ENCODE peak calls at places on chromosomes 3 and 15, in five cellular contexts. One of them, this sample, is unnamed.

GRCh38 chr15:25054329-25054728 is 99.5 kb downstream of the SNRPN start:
- DNase-seq in endodermal cell: peak; percentile 35
- DNase-seq in CD8-positive, alpha-beta memory T cell: no peak
- DNase-seq in tibial artery: no peak
- DNase-seq in IMR-90: no peak
- DNase-seq in this sample: no peak

GRCh38 chr15:47364671-47365141 is 352.6 kb upstream of the SEMA6D start:
- DNase-seq in endodermal cell: no peak
- DNase-seq in CD8-positive, alpha-beta memory T cell: no peak
- DNase-seq in tibial artery: no peak
- DNase-seq in IMR-90: no peak
- DNase-seq in this sample: no peak

GRCh38 chr3:38515367-38515766 is 19.2 kb downstream of the EXOG start:
- DNase-seq in endodermal cell: no peak
- DNase-seq in CD8-positive, alpha-beta memory T cell: no peak
- DNase-seq in tibial artery: no peak
- DNase-seq in IMR-90: no peak
- DNase-seq in this sample: no peak

GRCh38 chr15:95988574-95988887 is 342.0 kb upstream of the NR2F2 start:
- DNase-seq in endodermal cell: no peak
- DNase-seq in CD8-positive, alpha-beta memory T cell: no peak
- DNase-seq in tibial artery: no peak
- DNase-seq in IMR-90: peak; percentile 50
- DNase-seq in this sample: no peak

GRCh38 chr3:177778633-177779032 is 581.4 kb upstream of the TBL1XR1 start:
- DNase-seq in endodermal cell: no peak
- DNase-seq in CD8-positive, alpha-beta memory T cell: no peak
- DNase-seq in tibial artery: no peak
- DNase-seq in IMR-90: no peak
- DNase-seq in this sample: no peak

GRCh38 chr3:58260733-58261132 is 23.1 kb downstream of the ABHD6 start:
- DNase-seq in endodermal cell: no peak
- DNase-seq in CD8-positive, alpha-beta memory T cell: no peak
- DNase-seq in tibial artery: no peak
- DNase-seq in IMR-90: peak; percentile 64
- DNase-seq in this sample: no peak

GRCh38 chr3:70095260-70095659 is 95.7 kb downstream of the SAMMSON start:
- DNase-seq in endodermal cell: no peak
- DNase-seq in CD8-positive, alpha-beta memory T cell: no peak
- DNase-seq in tibial artery: no peak
- DNase-seq in IMR-90: no peak
- DNase-seq in this sample: no peak

GRCh38 chr3:197393711-197394110 is 95.3 kb upstream of the DLG1 start:
- DNase-seq in endodermal cell: no peak
- DNase-seq in CD8-positive, alpha-beta memory T cell: no peak
- DNase-seq in tibial artery: no peak
- DNase-seq in IMR-90: no peak
- DNase-seq in this sample: peak; percentile 55

GRCh38 chr3:58577269-58577821 is at the start of gene FAM107A:
- DNase-seq in endodermal cell: peak; percentile 85
- DNase-seq in CD8-positive, alpha-beta memory T cell: no peak
- DNase-seq in tibial artery: peak; percentile 62
- DNase-seq in IMR-90: peak; percentile 49
- DNase-seq in this sample: peak; percentile 88

GRCh38 chr3:37511357-37511970 is 337.1 kb upstream of the LRRFIP2 start:
- DNase-seq in endodermal cell: no peak
- DNase-seq in CD8-positive, alpha-beta memory T cell: no peak
- DNase-seq in tibial artery: peak; percentile 64
- DNase-seq in IMR-90: no peak
- DNase-seq in this sample: peak; percentile 66

GRCh38 chr15:63243776-63244175 is 33.6 kb upstream of the APH1B start:
- DNase-seq in endodermal cell: no peak
- DNase-seq in CD8-positive, alpha-beta memory T cell: no peak
- DNase-seq in tibial artery: no peak
- DNase-seq in IMR-90: no peak
- DNase-seq in this sample: no peak

GRCh38 chr15:91956026-91956723 is 102.7 kb downstream of the SLCO3A1 start:
- DNase-seq in endodermal cell: peak; percentile 72
- DNase-seq in CD8-positive, alpha-beta memory T cell: no peak
- DNase-seq in tibial artery: peak; percentile 31
- DNase-seq in IMR-90: peak; percentile 35
- DNase-seq in this sample: no peak

GRCh38 chr3:151580592-151580991 is 119.7 kb upstream of the IGSF10 start:
- DNase-seq in endodermal cell: no peak
- DNase-seq in CD8-positive, alpha-beta memory T cell: no peak
- DNase-seq in tibial artery: no peak
- DNase-seq in IMR-90: peak; percentile 73
- DNase-seq in this sample: no peak

GRCh38 chr3:123773681-123774431 is 110.3 kb downstream of the MYLK start:
- DNase-seq in endodermal cell: no peak
- DNase-seq in CD8-positive, alpha-beta memory T cell: no peak
- DNase-seq in tibial artery: peak; percentile 53
- DNase-seq in IMR-90: peak; percentile 66
- DNase-seq in this sample: no peak

GRCh38 chr3:63523100-63523499 is 129.4 kb upstream of the SNTN start:
- DNase-seq in endodermal cell: peak; percentile 73
- DNase-seq in CD8-positive, alpha-beta memory T cell: no peak
- DNase-seq in tibial artery: no peak
- DNase-seq in IMR-90: no peak
- DNase-seq in this sample: no peak

GRCh38 chr3:72664171-72664570 is 184.1 kb downstream of the SHQ1 start:
- DNase-seq in endodermal cell: no peak
- DNase-seq in CD8-positive, alpha-beta memory T cell: no peak
- DNase-seq in tibial artery: no peak
- DNase-seq in IMR-90: no peak
- DNase-seq in this sample: no peak

GRCh38 chr3:175149675-175150074 is 290.5 kb downstream of the NAALADL2 start:
- DNase-seq in endodermal cell: no peak
- DNase-seq in CD8-positive, alpha-beta memory T cell: no peak
- DNase-seq in tibial artery: peak; percentile 19
- DNase-seq in IMR-90: peak; percentile 5
- DNase-seq in this sample: no peak

GRCh38 chr3:197082871-197083270 is 53.3 kb upstream of the MELTF start:
- DNase-seq in endodermal cell: no peak
- DNase-seq in CD8-positive, alpha-beta memory T cell: no peak
- DNase-seq in tibial artery: no peak
- DNase-seq in IMR-90: peak; percentile 63
- DNase-seq in this sample: no peak

GRCh38 chr3:195893121-195893449 is 15.3 kb downstream of the TNK2 start:
- DNase-seq in endodermal cell: no peak
- DNase-seq in CD8-positive, alpha-beta memory T cell: no peak
- DNase-seq in tibial artery: peak; percentile 44
- DNase-seq in IMR-90: no peak
- DNase-seq in this sample: no peak

GRCh38 chr15:35514759-35515158 is 31.2 kb downstream of the DPH6 start:
- DNase-seq in endodermal cell: no peak
- DNase-seq in CD8-positive, alpha-beta memory T cell: no peak
- DNase-seq in tibial artery: no peak
- DNase-seq in IMR-90: peak; percentile 33
- DNase-seq in this sample: no peak

GRCh38 chr3:42190701-42191442 is 75.1 kb downstream of the CCK start:
- DNase-seq in endodermal cell: peak; percentile 93
- DNase-seq in CD8-positive, alpha-beta memory T cell: peak; percentile 57
- DNase-seq in tibial artery: peak; percentile 65
- DNase-seq in IMR-90: peak; percentile 52
- DNase-seq in this sample: peak; percentile 79

GRCh38 chr15:62403164-62403809 is 238.2 kb upstream of the C2CD4B start:
- DNase-seq in endodermal cell: no peak
- DNase-seq in CD8-positive, alpha-beta memory T cell: no peak
- DNase-seq in tibial artery: no peak
- DNase-seq in IMR-90: peak; percentile 74
- DNase-seq in this sample: no peak

GRCh38 chr3:52085883-52086282 is 29.5 kb upstream of the DUSP7 start:
- DNase-seq in endodermal cell: no peak
- DNase-seq in CD8-positive, alpha-beta memory T cell: peak; percentile 14
- DNase-seq in tibial artery: no peak
- DNase-seq in IMR-90: no peak
- DNase-seq in this sample: no peak

GRCh38 chr3:137199678-137200077 is 241.9 kb downstream of the IL20RB start:
- DNase-seq in endodermal cell: no peak
- DNase-seq in CD8-positive, alpha-beta memory T cell: no peak
- DNase-seq in tibial artery: no peak
- DNase-seq in IMR-90: no peak
- DNase-seq in this sample: no peak

GRCh38 chr3:35648347-35648746 is 9.0 kb downstream of the ARPP21 start:
- DNase-seq in endodermal cell: no peak
- DNase-seq in CD8-positive, alpha-beta memory T cell: no peak
- DNase-seq in tibial artery: no peak
- DNase-seq in IMR-90: peak; percentile 1
- DNase-seq in this sample: no peak

GRCh38 chr15:29636140-29636539 is 186.1 kb downstream of the TJP1 start:
- DNase-seq in endodermal cell: no peak
- DNase-seq in CD8-positive, alpha-beta memory T cell: no peak
- DNase-seq in tibial artery: no peak
- DNase-seq in IMR-90: no peak
- DNase-seq in this sample: no peak

GRCh38 chr15:74262635-74263034 is 26.5 kb downstream of the CCDC33 start:
- DNase-seq in endodermal cell: no peak
- DNase-seq in CD8-positive, alpha-beta memory T cell: no peak
- DNase-seq in tibial artery: no peak
- DNase-seq in IMR-90: no peak
- DNase-seq in this sample: no peak

GRCh38 chr15:39855400-39855799 is 64.7 kb downstream of the GPR176 start:
- DNase-seq in endodermal cell: no peak
- DNase-seq in CD8-positive, alpha-beta memory T cell: no peak
- DNase-seq in tibial artery: peak; percentile 24
- DNase-seq in IMR-90: peak; percentile 36
- DNase-seq in this sample: no peak

GRCh38 chr3:12679468-12679867 is 15.6 kb upstream of the RAF1 start:
- DNase-seq in endodermal cell: no peak
- DNase-seq in CD8-positive, alpha-beta memory T cell: no peak
- DNase-seq in tibial artery: no peak
- DNase-seq in IMR-90: peak; percentile 94
- DNase-seq in this sample: no peak

GRCh38 chr3:48655586-48655985 is 7.1 kb downstream of the CELSR3 start:
- DNase-seq in endodermal cell: no peak
- DNase-seq in CD8-positive, alpha-beta memory T cell: peak; percentile 42
- DNase-seq in tibial artery: no peak
- DNase-seq in IMR-90: no peak
- DNase-seq in this sample: no peak
- H3K27ac ChIP-seq in endodermal cell: no peak overlapping the region
- H3K27ac ChIP-seq in CD8-positive, alpha-beta memory T cell: no peak overlapping the region
- H3K27ac ChIP-seq in tibial artery: peak overlapping the region; percentile 86
- H3K27ac ChIP-seq in IMR-90: no peak overlapping the region
- H3K27ac ChIP-seq in this sample: peak overlapping the region; percentile 68

GRCh38 chr15:55353030-55353429 is 34.0 kb downstream of the PIGB start:
- DNase-seq in endodermal cell: no peak
- DNase-seq in CD8-positive, alpha-beta memory T cell: no peak
- DNase-seq in tibial artery: no peak
- DNase-seq in IMR-90: no peak
- DNase-seq in this sample: no peak
- H3K27ac ChIP-seq in endodermal cell: no peak overlapping the region
- H3K27ac ChIP-seq in CD8-positive, alpha-beta memory T cell: no peak overlapping the region
- H3K27ac ChIP-seq in tibial artery: no peak overlapping the region
- H3K27ac ChIP-seq in IMR-90: no peak overlapping the region
- H3K27ac ChIP-seq in this sample: no peak overlapping the region

GRCh38 chr3:187448674-187449073 is 80.5 kb downstream of the RTP4 start:
- DNase-seq in endodermal cell: no peak
- DNase-seq in CD8-positive, alpha-beta memory T cell: no peak
- DNase-seq in tibial artery: no peak
- DNase-seq in IMR-90: no peak
- DNase-seq in this sample: no peak
- H3K27ac ChIP-seq in endodermal cell: no peak overlapping the region
- H3K27ac ChIP-seq in CD8-positive, alpha-beta memory T cell: no peak overlapping the region
- H3K27ac ChIP-seq in tibial artery: no peak overlapping the region
- H3K27ac ChIP-seq in IMR-90: no peak overlapping the region
- H3K27ac ChIP-seq in this sample: no peak overlapping the region

GRCh38 chr15:49900036-49900435 is 219.0 kb downstream of the ATP8B4 start:
- DNase-seq in endodermal cell: no peak
- DNase-seq in CD8-positive, alpha-beta memory T cell: no peak
- DNase-seq in tibial artery: no peak
- DNase-seq in IMR-90: peak; percentile 52
- DNase-seq in this sample: no peak
- H3K27ac ChIP-seq in endodermal cell: no peak overlapping the region
- H3K27ac ChIP-seq in CD8-positive, alpha-beta memory T cell: no peak overlapping the region
- H3K27ac ChIP-seq in tibial artery: peak overlapping the region; percentile 66
- H3K27ac ChIP-seq in IMR-90: peak overlapping the region; percentile 65
- H3K27ac ChIP-seq in this sample: peak overlapping the region; percentile 83

DNA sequence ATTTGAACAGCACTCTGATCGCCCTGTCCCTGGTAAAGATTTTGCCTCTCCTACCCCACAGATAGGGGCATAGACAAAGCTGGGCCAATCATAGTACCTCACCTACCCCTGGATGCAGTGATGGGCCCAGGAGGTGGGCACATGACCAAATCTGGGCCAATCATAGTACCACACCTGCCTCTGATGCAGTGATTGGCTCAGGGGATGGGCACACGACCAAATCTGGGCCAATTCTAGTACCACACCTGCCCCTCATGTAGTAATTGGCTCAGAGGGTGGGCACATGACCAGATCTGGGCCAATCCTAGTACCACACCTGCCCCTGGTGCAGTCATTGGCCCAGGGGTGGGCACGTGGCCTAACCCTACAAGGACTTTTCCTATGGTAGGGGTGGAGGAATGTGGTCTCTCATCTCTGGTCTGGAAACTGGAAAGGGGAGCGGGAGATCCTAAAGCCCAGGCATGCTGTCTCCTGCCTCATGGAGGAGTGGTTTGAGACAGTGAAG is 56.9 kb upstream of the MEF2A start:
- DNase-seq in endodermal cell: no peak
- DNase-seq in CD8-positive, alpha-beta memory T cell: no peak
- DNase-seq in tibial artery: no peak
- DNase-seq in IMR-90: no peak
- DNase-seq in this sample: no peak
- H3K27ac ChIP-seq in endodermal cell: no peak overlapping the region
- H3K27ac ChIP-seq in CD8-positive, alpha-beta memory T cell: no peak overlapping the region
- H3K27ac ChIP-seq in tibial artery: no peak overlapping the region
- H3K27ac ChIP-seq in IMR-90: no peak overlapping the region
- H3K27ac ChIP-seq in this sample: peak overlapping the region; percentile 82

GRCh38 chr3:16101295-16102186 is 72.9 kb upstream of the GALNT15 start:
- DNase-seq in endodermal cell: no peak
- DNase-seq in CD8-positive, alpha-beta memory T cell: no peak
- DNase-seq in tibial artery: no peak
- DNase-seq in IMR-90: peak; percentile 59
- DNase-seq in this sample: no peak
- H3K27ac ChIP-seq in endodermal cell: no peak overlapping the region
- H3K27ac ChIP-seq in CD8-positive, alpha-beta memory T cell: no peak overlapping the region
- H3K27ac ChIP-seq in tibial artery: no peak overlapping the region
- H3K27ac ChIP-seq in IMR-90: peak overlapping the region; percentile 100
- H3K27ac ChIP-seq in this sample: no peak overlapping the region

GRCh38 chr3:194091141-194091540 is 44.8 kb upstream of the HES1 start:
- DNase-seq in endodermal cell: no peak
- DNase-seq in CD8-positive, alpha-beta memory T cell: no peak
- DNase-seq in tibial artery: no peak
- DNase-seq in IMR-90: peak; percentile 72
- DNase-seq in this sample: no peak
- H3K27ac ChIP-seq in endodermal cell: no peak overlapping the region
- H3K27ac ChIP-seq in CD8-positive, alpha-beta memory T cell: no peak overlapping the region
- H3K27ac ChIP-seq in tibial artery: no peak overlapping the region
- H3K27ac ChIP-seq in IMR-90: no peak overlapping the region
- H3K27ac ChIP-seq in this sample: no peak overlapping the region